ENCODE peak calls at places on chromosome 11, in ten cellular contexts. One of them, this sample, is unnamed.

GRCh38 chr11:10742460-10743208 is 8.4 kb upstream of the CTR9 start:
- DNase-seq in NK-92 treated with Interleukin-12 subunit alpha and Interleukin-12 subunit beta, amount 100 ng/mL, for 24 hours: peak; percentile 30
- DNase-seq in amygdala: no peak
- DNase-seq in glomerular endothelial cell: no peak
- DNase-seq in ureter: no peak
- DNase-seq in caudate nucleus: no peak
- DNase-seq in NAMALWA: no peak
- DNase-seq in AG10803: peak; percentile 64
- DNase-seq in NCI-H1105 treated with DMSO at 0.1 percent for 48 hours: no peak
- DNase-seq in activated naive CD8-positive, alpha-beta T cell treated with anti-CD3 and anti-CD28 coated beads, Interleukin-2, amount 50 U/mL, for 24 hours: no peak
- DNase-seq in this sample: no peak

GRCh38 chr11:122186439-122187080 is 70.5 kb upstream of the BLID start:
- DNase-seq in NK-92 treated with Interleukin-12 subunit alpha and Interleukin-12 subunit beta, amount 100 ng/mL, for 24 hours: no peak
- DNase-seq in amygdala: no peak
- DNase-seq in glomerular endothelial cell: no peak
- DNase-seq in ureter: no peak
- DNase-seq in caudate nucleus: no peak
- DNase-seq in NAMALWA: no peak
- DNase-seq in AG10803: peak; percentile 100
- DNase-seq in NCI-H1105 treated with DMSO at 0.1 percent for 48 hours: no peak
- DNase-seq in activated naive CD8-positive, alpha-beta T cell treated with anti-CD3 and anti-CD28 coated beads, Interleukin-2, amount 50 U/mL, for 24 hours: no peak
- DNase-seq in this sample: no peak

GRCh38 chr11:77821349-77821851 is 456 bp downstream of the AAMDC start:
- DNase-seq in NK-92 treated with Interleukin-12 subunit alpha and Interleukin-12 subunit beta, amount 100 ng/mL, for 24 hours: no peak
- DNase-seq in amygdala: no peak
- DNase-seq in glomerular endothelial cell: no peak
- DNase-seq in ureter: peak; percentile 46
- DNase-seq in caudate nucleus: no peak
- DNase-seq in NAMALWA: peak; percentile 36
- DNase-seq in AG10803: peak; percentile 38
- DNase-seq in NCI-H1105 treated with DMSO at 0.1 percent for 48 hours: no peak
- DNase-seq in activated naive CD8-positive, alpha-beta T cell treated with anti-CD3 and anti-CD28 coated beads, Interleukin-2, amount 50 U/mL, for 24 hours: peak; percentile 21
- DNase-seq in this sample: no peak

GRCh38 chr11:18294862-18295261 is 27.1 kb downstream of the HPS5 start:
- DNase-seq in NK-92 treated with Interleukin-12 subunit alpha and Interleukin-12 subunit beta, amount 100 ng/mL, for 24 hours: no peak
- DNase-seq in amygdala: no peak
- DNase-seq in glomerular endothelial cell: no peak
- DNase-seq in ureter: no peak
- DNase-seq in caudate nucleus: no peak
- DNase-seq in NAMALWA: no peak
- DNase-seq in AG10803: no peak
- DNase-seq in NCI-H1105 treated with DMSO at 0.1 percent for 48 hours: no peak
- DNase-seq in activated naive CD8-positive, alpha-beta T cell treated with anti-CD3 and anti-CD28 coated beads, Interleukin-2, amount 50 U/mL, for 24 hours: no peak
- DNase-seq in this sample: no peak

GRCh38 chr11:910589-911030 is at the start of gene CHID1:
- DNase-seq in NK-92 treated with Interleukin-12 subunit alpha and Interleukin-12 subunit beta, amount 100 ng/mL, for 24 hours: peak; percentile 72
- DNase-seq in amygdala: peak; percentile 68
- DNase-seq in glomerular endothelial cell: no peak
- DNase-seq in ureter: peak; percentile 89
- DNase-seq in caudate nucleus: peak; percentile 70
- DNase-seq in NAMALWA: peak; percentile 84
- DNase-seq in AG10803: peak; percentile 73
- DNase-seq in NCI-H1105 treated with DMSO at 0.1 percent for 48 hours: peak; percentile 78
- DNase-seq in activated naive CD8-positive, alpha-beta T cell treated with anti-CD3 and anti-CD28 coated beads, Interleukin-2, amount 50 U/mL, for 24 hours: peak; percentile 91
- DNase-seq in this sample: peak; percentile 64

GRCh38 chr11:10398525-10398924 is 56.5 kb upstream of the AMPD3 start:
- DNase-seq in NK-92 treated with Interleukin-12 subunit alpha and Interleukin-12 subunit beta, amount 100 ng/mL, for 24 hours: no peak
- DNase-seq in amygdala: no peak
- DNase-seq in glomerular endothelial cell: no peak
- DNase-seq in ureter: no peak
- DNase-seq in caudate nucleus: no peak
- DNase-seq in NAMALWA: no peak
- DNase-seq in AG10803: no peak
- DNase-seq in NCI-H1105 treated with DMSO at 0.1 percent for 48 hours: no peak
- DNase-seq in activated naive CD8-positive, alpha-beta T cell treated with anti-CD3 and anti-CD28 coated beads, Interleukin-2, amount 50 U/mL, for 24 hours: no peak
- DNase-seq in this sample: peak; percentile 8

GRCh38 chr11:61695917-61696316 is 15.7 kb downstream of the DAGLA start:
- DNase-seq in NK-92 treated with Interleukin-12 subunit alpha and Interleukin-12 subunit beta, amount 100 ng/mL, for 24 hours: no peak
- DNase-seq in amygdala: no peak
- DNase-seq in glomerular endothelial cell: no peak
- DNase-seq in ureter: peak; percentile 82
- DNase-seq in caudate nucleus: peak; percentile 29
- DNase-seq in NAMALWA: no peak
- DNase-seq in AG10803: peak; percentile 59
- DNase-seq in NCI-H1105 treated with DMSO at 0.1 percent for 48 hours: no peak
- DNase-seq in activated naive CD8-positive, alpha-beta T cell treated with anti-CD3 and anti-CD28 coated beads, Interleukin-2, amount 50 U/mL, for 24 hours: peak; percentile 92
- DNase-seq in this sample: peak; percentile 34

GRCh38 chr11:117420598-117420997 is 92.9 kb downstream of the CEP164 start:
- DNase-seq in NK-92 treated with Interleukin-12 subunit alpha and Interleukin-12 subunit beta, amount 100 ng/mL, for 24 hours: no peak
- DNase-seq in amygdala: no peak
- DNase-seq in glomerular endothelial cell: no peak
- DNase-seq in ureter: no peak
- DNase-seq in caudate nucleus: no peak
- DNase-seq in NAMALWA: no peak
- DNase-seq in AG10803: no peak
- DNase-seq in NCI-H1105 treated with DMSO at 0.1 percent for 48 hours: no peak
- DNase-seq in activated naive CD8-positive, alpha-beta T cell treated with anti-CD3 and anti-CD28 coated beads, Interleukin-2, amount 50 U/mL, for 24 hours: no peak
- DNase-seq in this sample: no peak

GRCh38 chr11:134652586-134653255 is 240.7 kb upstream of the B3GAT1 start:
- DNase-seq in NK-92 treated with Interleukin-12 subunit alpha and Interleukin-12 subunit beta, amount 100 ng/mL, for 24 hours: no peak
- DNase-seq in amygdala: no peak
- DNase-seq in glomerular endothelial cell: no peak
- DNase-seq in ureter: peak; percentile 20
- DNase-seq in caudate nucleus: no peak
- DNase-seq in NAMALWA: no peak
- DNase-seq in AG10803: no peak
- DNase-seq in NCI-H1105 treated with DMSO at 0.1 percent for 48 hours: no peak
- DNase-seq in activated naive CD8-positive, alpha-beta T cell treated with anti-CD3 and anti-CD28 coated beads, Interleukin-2, amount 50 U/mL, for 24 hours: no peak
- DNase-seq in this sample: no peak

GRCh38 chr11:66936326-66936725 is 21.9 kb downstream of the PC start:
- DNase-seq in NK-92 treated with Interleukin-12 subunit alpha and Interleukin-12 subunit beta, amount 100 ng/mL, for 24 hours: no peak
- DNase-seq in amygdala: no peak
- DNase-seq in glomerular endothelial cell: no peak
- DNase-seq in ureter: no peak
- DNase-seq in caudate nucleus: no peak
- DNase-seq in NAMALWA: no peak
- DNase-seq in AG10803: peak; percentile 95
- DNase-seq in NCI-H1105 treated with DMSO at 0.1 percent for 48 hours: no peak
- DNase-seq in activated naive CD8-positive, alpha-beta T cell treated with anti-CD3 and anti-CD28 coated beads, Interleukin-2, amount 50 U/mL, for 24 hours: no peak
- DNase-seq in this sample: no peak

GRCh38 chr11:66454253-66454652 is 12.5 kb upstream of the PELI3 start:
- DNase-seq in NK-92 treated with Interleukin-12 subunit alpha and Interleukin-12 subunit beta, amount 100 ng/mL, for 24 hours: no peak
- DNase-seq in amygdala: no peak
- DNase-seq in glomerular endothelial cell: no peak
- DNase-seq in ureter: no peak
- DNase-seq in caudate nucleus: no peak
- DNase-seq in NAMALWA: no peak
- DNase-seq in AG10803: no peak
- DNase-seq in NCI-H1105 treated with DMSO at 0.1 percent for 48 hours: no peak
- DNase-seq in activated naive CD8-positive, alpha-beta T cell treated with anti-CD3 and anti-CD28 coated beads, Interleukin-2, amount 50 U/mL, for 24 hours: peak; percentile 29
- DNase-seq in this sample: no peak

GRCh38 chr11:65384301-65384889 is 1.9 kb upstream of the SLC25A45 start:
- DNase-seq in NK-92 treated with Interleukin-12 subunit alpha and Interleukin-12 subunit beta, amount 100 ng/mL, for 24 hours: no peak
- DNase-seq in amygdala: no peak
- DNase-seq in glomerular endothelial cell: no peak
- DNase-seq in ureter: no peak
- DNase-seq in caudate nucleus: no peak
- DNase-seq in NAMALWA: no peak
- DNase-seq in AG10803: peak; percentile 57
- DNase-seq in NCI-H1105 treated with DMSO at 0.1 percent for 48 hours: no peak
- DNase-seq in activated naive CD8-positive, alpha-beta T cell treated with anti-CD3 and anti-CD28 coated beads, Interleukin-2, amount 50 U/mL, for 24 hours: peak; percentile 25
- DNase-seq in this sample: no peak

GRCh38 chr11:82682003-82682751 is 51.5 kb downstream of the FAM181B start:
- DNase-seq in NK-92 treated with Interleukin-12 subunit alpha and Interleukin-12 subunit beta, amount 100 ng/mL, for 24 hours: no peak
- DNase-seq in amygdala: no peak
- DNase-seq in glomerular endothelial cell: peak; percentile 45
- DNase-seq in ureter: peak; percentile 48
- DNase-seq in caudate nucleus: no peak
- DNase-seq in NAMALWA: peak; percentile 89
- DNase-seq in AG10803: peak; percentile 78
- DNase-seq in NCI-H1105 treated with DMSO at 0.1 percent for 48 hours: peak; percentile 17
- DNase-seq in activated naive CD8-positive, alpha-beta T cell treated with anti-CD3 and anti-CD28 coated beads, Interleukin-2, amount 50 U/mL, for 24 hours: no peak
- DNase-seq in this sample: peak; percentile 34

GRCh38 chr11:43278302-43278956 is 33.4 kb upstream of the API5 start:
- DNase-seq in NK-92 treated with Interleukin-12 subunit alpha and Interleukin-12 subunit beta, amount 100 ng/mL, for 24 hours: no peak
- DNase-seq in amygdala: no peak
- DNase-seq in glomerular endothelial cell: no peak
- DNase-seq in ureter: no peak
- DNase-seq in caudate nucleus: no peak
- DNase-seq in NAMALWA: peak; percentile 65
- DNase-seq in AG10803: peak; percentile 30
- DNase-seq in NCI-H1105 treated with DMSO at 0.1 percent for 48 hours: no peak
- DNase-seq in activated naive CD8-positive, alpha-beta T cell treated with anti-CD3 and anti-CD28 coated beads, Interleukin-2, amount 50 U/mL, for 24 hours: no peak
- DNase-seq in this sample: peak; percentile 43

GRCh38 chr11:5521540-5521939 is 5.0 kb upstream of the UBQLNL start:
- DNase-seq in NK-92 treated with Interleukin-12 subunit alpha and Interleukin-12 subunit beta, amount 100 ng/mL, for 24 hours: no peak
- DNase-seq in amygdala: no peak
- DNase-seq in glomerular endothelial cell: no peak
- DNase-seq in ureter: no peak
- DNase-seq in caudate nucleus: no peak
- DNase-seq in NAMALWA: no peak
- DNase-seq in AG10803: no peak
- DNase-seq in NCI-H1105 treated with DMSO at 0.1 percent for 48 hours: no peak
- DNase-seq in activated naive CD8-positive, alpha-beta T cell treated with anti-CD3 and anti-CD28 coated beads, Interleukin-2, amount 50 U/mL, for 24 hours: no peak
- DNase-seq in this sample: no peak

GRCh38 chr11:106603971-106604370 is 414.3 kb downstream of the GUCY1A2 start:
- DNase-seq in NK-92 treated with Interleukin-12 subunit alpha and Interleukin-12 subunit beta, amount 100 ng/mL, for 24 hours: no peak
- DNase-seq in amygdala: no peak
- DNase-seq in glomerular endothelial cell: no peak
- DNase-seq in ureter: no peak
- DNase-seq in caudate nucleus: no peak
- DNase-seq in NAMALWA: no peak
- DNase-seq in AG10803: no peak
- DNase-seq in NCI-H1105 treated with DMSO at 0.1 percent for 48 hours: no peak
- DNase-seq in activated naive CD8-positive, alpha-beta T cell treated with anti-CD3 and anti-CD28 coated beads, Interleukin-2, amount 50 U/mL, for 24 hours: no peak
- DNase-seq in this sample: no peak

GRCh38 chr11:57493507-57494503 is 21.7 kb downstream of the SLC43A1 start:
- DNase-seq in NK-92 treated with Interleukin-12 subunit alpha and Interleukin-12 subunit beta, amount 100 ng/mL, for 24 hours: peak; percentile 72
- DNase-seq in amygdala: no peak
- DNase-seq in glomerular endothelial cell: no peak
- DNase-seq in ureter: no peak
- DNase-seq in caudate nucleus: no peak
- DNase-seq in NAMALWA: peak; percentile 79
- DNase-seq in AG10803: no peak
- DNase-seq in NCI-H1105 treated with DMSO at 0.1 percent for 48 hours: peak; percentile 69
- DNase-seq in activated naive CD8-positive, alpha-beta T cell treated with anti-CD3 and anti-CD28 coated beads, Interleukin-2, amount 50 U/mL, for 24 hours: peak; percentile 78
- DNase-seq in this sample: peak; percentile 29

GRCh38 chr11:112498701-112499100 is 238.0 kb upstream of the PLET1 start:
- DNase-seq in NK-92 treated with Interleukin-12 subunit alpha and Interleukin-12 subunit beta, amount 100 ng/mL, for 24 hours: no peak
- DNase-seq in amygdala: no peak
- DNase-seq in glomerular endothelial cell: no peak
- DNase-seq in ureter: no peak
- DNase-seq in caudate nucleus: no peak
- DNase-seq in NAMALWA: no peak
- DNase-seq in AG10803: no peak
- DNase-seq in NCI-H1105 treated with DMSO at 0.1 percent for 48 hours: no peak
- DNase-seq in activated naive CD8-positive, alpha-beta T cell treated with anti-CD3 and anti-CD28 coated beads, Interleukin-2, amount 50 U/mL, for 24 hours: no peak
- DNase-seq in this sample: no peak

GRCh38 chr11:65856689-65857499 is 1.1 kb downstream of the CFL1 start:
- DNase-seq in NK-92 treated with Interleukin-12 subunit alpha and Interleukin-12 subunit beta, amount 100 ng/mL, for 24 hours: peak; percentile 83
- DNase-seq in amygdala: peak; percentile 35
- DNase-seq in glomerular endothelial cell: no peak
- DNase-seq in ureter: peak; percentile 89
- DNase-seq in caudate nucleus: peak; percentile 68
- DNase-seq in NAMALWA: peak; percentile 85
- DNase-seq in AG10803: peak; percentile 57
- DNase-seq in NCI-H1105 treated with DMSO at 0.1 percent for 48 hours: peak; percentile 49
- DNase-seq in activated naive CD8-positive, alpha-beta T cell treated with anti-CD3 and anti-CD28 coated beads, Interleukin-2, amount 50 U/mL, for 24 hours: peak; percentile 88
- DNase-seq in this sample: peak; percentile 9

GRCh38 chr11:20154381-20154780 is 5.9 kb downstream of the DBX1 start:
- DNase-seq in NK-92 treated with Interleukin-12 subunit alpha and Interleukin-12 subunit beta, amount 100 ng/mL, for 24 hours: no peak
- DNase-seq in amygdala: no peak
- DNase-seq in glomerular endothelial cell: no peak
- DNase-seq in ureter: no peak
- DNase-seq in caudate nucleus: no peak
- DNase-seq in NAMALWA: no peak
- DNase-seq in AG10803: peak; percentile 59
- DNase-seq in NCI-H1105 treated with DMSO at 0.1 percent for 48 hours: no peak
- DNase-seq in activated naive CD8-positive, alpha-beta T cell treated with anti-CD3 and anti-CD28 coated beads, Interleukin-2, amount 50 U/mL, for 24 hours: no peak
- DNase-seq in this sample: no peak

GRCh38 chr11:112157274-112157766 is 6.6 kb downstream of the IL18 start:
- DNase-seq in NK-92 treated with Interleukin-12 subunit alpha and Interleukin-12 subunit beta, amount 100 ng/mL, for 24 hours: peak; percentile 9
- DNase-seq in amygdala: no peak
- DNase-seq in glomerular endothelial cell: peak; percentile 63
- DNase-seq in ureter: no peak
- DNase-seq in caudate nucleus: no peak
- DNase-seq in NAMALWA: no peak
- DNase-seq in AG10803: peak; percentile 99
- DNase-seq in NCI-H1105 treated with DMSO at 0.1 percent for 48 hours: no peak
- DNase-seq in activated naive CD8-positive, alpha-beta T cell treated with anti-CD3 and anti-CD28 coated beads, Interleukin-2, amount 50 U/mL, for 24 hours: no peak
- DNase-seq in this sample: peak; percentile 28

GRCh38 chr11:131839326-131839725 is 468.9 kb downstream of the NTM start:
- DNase-seq in NK-92 treated with Interleukin-12 subunit alpha and Interleukin-12 subunit beta, amount 100 ng/mL, for 24 hours: no peak
- DNase-seq in amygdala: no peak
- DNase-seq in glomerular endothelial cell: no peak
- DNase-seq in ureter: no peak
- DNase-seq in caudate nucleus: no peak
- DNase-seq in NAMALWA: no peak
- DNase-seq in AG10803: no peak
- DNase-seq in NCI-H1105 treated with DMSO at 0.1 percent for 48 hours: no peak
- DNase-seq in activated naive CD8-positive, alpha-beta T cell treated with anti-CD3 and anti-CD28 coated beads, Interleukin-2, amount 50 U/mL, for 24 hours: no peak
- DNase-seq in this sample: no peak

GRCh38 chr11:124623861-124624525 is 1.3 kb downstream of the TBRG1 start:
- DNase-seq in NK-92 treated with Interleukin-12 subunit alpha and Interleukin-12 subunit beta, amount 100 ng/mL, for 24 hours: no peak
- DNase-seq in amygdala: no peak
- DNase-seq in glomerular endothelial cell: no peak
- DNase-seq in ureter: no peak
- DNase-seq in caudate nucleus: no peak
- DNase-seq in NAMALWA: no peak
- DNase-seq in AG10803: peak; percentile 47
- DNase-seq in NCI-H1105 treated with DMSO at 0.1 percent for 48 hours: no peak
- DNase-seq in activated naive CD8-positive, alpha-beta T cell treated with anti-CD3 and anti-CD28 coated beads, Interleukin-2, amount 50 U/mL, for 24 hours: no peak
- DNase-seq in this sample: no peak

GRCh38 chr11:130585545-130585944 is 137.1 kb downstream of the ADAMTS15 start:
- DNase-seq in NK-92 treated with Interleukin-12 subunit alpha and Interleukin-12 subunit beta, amount 100 ng/mL, for 24 hours: no peak
- DNase-seq in amygdala: no peak
- DNase-seq in glomerular endothelial cell: no peak
- DNase-seq in ureter: peak; percentile 33
- DNase-seq in caudate nucleus: no peak
- DNase-seq in NAMALWA: no peak
- DNase-seq in AG10803: peak; percentile 87
- DNase-seq in NCI-H1105 treated with DMSO at 0.1 percent for 48 hours: no peak
- DNase-seq in activated naive CD8-positive, alpha-beta T cell treated with anti-CD3 and anti-CD28 coated beads, Interleukin-2, amount 50 U/mL, for 24 hours: no peak
- DNase-seq in this sample: no peak

GRCh38 chr11:75319035-75319877 is 32.2 kb downstream of the ARRB1 start:
- DNase-seq in NK-92 treated with Interleukin-12 subunit alpha and Interleukin-12 subunit beta, amount 100 ng/mL, for 24 hours: no peak
- DNase-seq in amygdala: no peak
- DNase-seq in glomerular endothelial cell: no peak
- DNase-seq in ureter: no peak
- DNase-seq in caudate nucleus: no peak
- DNase-seq in NAMALWA: no peak
- DNase-seq in AG10803: no peak
- DNase-seq in NCI-H1105 treated with DMSO at 0.1 percent for 48 hours: no peak
- DNase-seq in activated naive CD8-positive, alpha-beta T cell treated with anti-CD3 and anti-CD28 coated beads, Interleukin-2, amount 50 U/mL, for 24 hours: no peak
- DNase-seq in this sample: no peak

GRCh38 chr11:62108017-62108750 is 15.6 kb upstream of the INCENP start:
- DNase-seq in NK-92 treated with Interleukin-12 subunit alpha and Interleukin-12 subunit beta, amount 100 ng/mL, for 24 hours: no peak
- DNase-seq in amygdala: no peak
- DNase-seq in glomerular endothelial cell: no peak
- DNase-seq in ureter: no peak
- DNase-seq in caudate nucleus: peak; percentile 7
- DNase-seq in NAMALWA: peak; percentile 77
- DNase-seq in AG10803: peak; percentile 72
- DNase-seq in NCI-H1105 treated with DMSO at 0.1 percent for 48 hours: peak; percentile 82
- DNase-seq in activated naive CD8-positive, alpha-beta T cell treated with anti-CD3 and anti-CD28 coated beads, Interleukin-2, amount 50 U/mL, for 24 hours: peak; percentile 29
- DNase-seq in this sample: peak; percentile 33

GRCh38 chr11:40421187-40421586 is 1038.3 kb downstream of the LRRC4C start:
- DNase-seq in NK-92 treated with Interleukin-12 subunit alpha and Interleukin-12 subunit beta, amount 100 ng/mL, for 24 hours: no peak
- DNase-seq in amygdala: no peak
- DNase-seq in glomerular endothelial cell: no peak
- DNase-seq in ureter: no peak
- DNase-seq in caudate nucleus: no peak
- DNase-seq in NAMALWA: no peak
- DNase-seq in AG10803: no peak
- DNase-seq in NCI-H1105 treated with DMSO at 0.1 percent for 48 hours: peak; percentile 3
- DNase-seq in activated naive CD8-positive, alpha-beta T cell treated with anti-CD3 and anti-CD28 coated beads, Interleukin-2, amount 50 U/mL, for 24 hours: no peak
- DNase-seq in this sample: no peak

GRCh38 chr11:65586676-65587075 is 8.9 kb downstream of the KCNK7 start:
- DNase-seq in NK-92 treated with Interleukin-12 subunit alpha and Interleukin-12 subunit beta, amount 100 ng/mL, for 24 hours: no peak
- DNase-seq in amygdala: no peak
- DNase-seq in glomerular endothelial cell: no peak
- DNase-seq in ureter: no peak
- DNase-seq in caudate nucleus: no peak
- DNase-seq in NAMALWA: no peak
- DNase-seq in AG10803: peak; percentile 59
- DNase-seq in NCI-H1105 treated with DMSO at 0.1 percent for 48 hours: no peak
- DNase-seq in activated naive CD8-positive, alpha-beta T cell treated with anti-CD3 and anti-CD28 coated beads, Interleukin-2, amount 50 U/mL, for 24 hours: no peak
- DNase-seq in this sample: no peak

This sample was measured in DMS153.